ENCODE peak calls at places on chromosomes 2 and 18, in eight cellular contexts. L, M, Y, S, E, T, A and C are unnamed samples. For H3K4me1, the result is how much of the 10 kb centered on the place peaks cover.

GRCh38 chr2:234967874-234968208 is 16.0 kb downstream of the SH3BP4 start:
- DNase-seq in L (no peak), M (no peak), Y (peak), S (no peak), E (no peak), T (no peak), A (no peak), C (no peak)

GRCh38 chr18:74734013-74734444 is 136.4 kb downstream of the ZNF407 start:
- DNase-seq in L (no peak), M (no peak), Y (no peak), S (no peak), E (no peak), T (no peak), A (no peak), C (no peak)

GRCh38 chr2:37679072-37679695 is 7.7 kb upstream of the CDC42EP3 start:
- DNase-seq in L (no peak), M (no peak), Y (no peak), S (peak), E (peak), T (no peak), A (no peak), C (no peak)

GRCh38 chr2:187310696-187311095 is 137.4 kb downstream of the CALCRL start:
- DNase-seq in L (no peak), M (no peak), Y (no peak), S (no peak), E (no peak), T (no peak), A (no peak), C (no peak)

GRCh38 chr2:235083822-235084221 is 132.0 kb downstream of the SH3BP4 start:
- DNase-seq in L (no peak), M (no peak), Y (no peak), S (no peak), E (no peak), T (no peak), A (no peak), C (no peak)

GRCh38 chr2:84493494-84493893 is 22.8 kb upstream of the DNAH6 start:
- DNase-seq in L (peak), M (no peak), Y (no peak), S (no peak), E (no peak), T (no peak), A (peak), C (no peak)

GRCh38 chr2:234102112-234102511 is 51.6 kb downstream of the SPP2 start:
- DNase-seq in L (no peak), M (no peak), Y (peak), S (no peak), E (peak), T (no peak), A (no peak), C (no peak)

GRCh38 chr2:51165534-51166260 is 133.8 kb upstream of the NRXN1 start:
- DNase-seq in L (no peak), M (no peak), Y (no peak), S (no peak), E (no peak), T (no peak), A (no peak), C (no peak)

GRCh38 chr2:45055261-45055660 is 46.0 kb upstream of the SIX2 start:
- DNase-seq in L (no peak), M (no peak), Y (no peak), S (no peak), E (no peak), T (no peak), A (no peak), C (no peak)

GRCh38 chr2:238567996-238568395 is 141.3 kb downstream of the ASB1 start:
- DNase-seq in L (no peak), M (no peak), Y (no peak), S (no peak), E (no peak), T (no peak), A (no peak), C (no peak)

GRCh38 chr2:28993211-28993960 is 12.3 kb downstream of the TOGARAM2 start:
- DNase-seq in L (no peak), M (no peak), Y (peak), S (peak), E (peak), T (no peak), A (no peak), C (no peak)

GRCh38 chr2:222272446-222273035 is 26.3 kb downstream of the PAX3 start:
- DNase-seq in L (peak), M (no peak), Y (no peak), S (no peak), E (no peak), T (no peak), A (no peak), C (no peak)

GRCh38 chr2:223222397-223222796 is 170.4 kb downstream of the KCNE4 start:
- DNase-seq in L (no peak), M (no peak), Y (no peak), S (no peak), E (no peak), T (no peak), A (peak), C (no peak)

GRCh38 chr18:3319399-3319798 is 57.5 kb downstream of the MYL12B start:
- DNase-seq in L (no peak), M (no peak), Y (no peak), S (no peak), E (no peak), T (no peak), A (peak), C (no peak)

GRCh38 chr18:75845413-75845812 is 417.9 kb upstream of the SMIM21 start:
- DNase-seq in L (no peak), M (no peak), Y (no peak), S (no peak), E (no peak), T (no peak), A (no peak), C (no peak)

GRCh38 chr2:180872256-180872655 is 108.1 kb upstream of the UBE2E3 start:
- DNase-seq in L (no peak), M (no peak), Y (no peak), S (no peak), E (no peak), T (no peak), A (peak), C (no peak)

GRCh38 chr2:144571770-144572169 is 51.9 kb upstream of the ZEB2 start:
- DNase-seq in L (no peak), M (no peak), Y (no peak), S (no peak), E (no peak), T (no peak), A (no peak), C (no peak)

GRCh38 chr2:212078103-212078502 is 460.5 kb downstream of the ERBB4 start:
- DNase-seq in L (no peak), M (no peak), Y (no peak), S (no peak), E (no peak), T (no peak), A (no peak), C (no peak)

GRCh38 chr2:127735044-127735443 is 33.7 kb downstream of the SFT2D3 start:
- DNase-seq in L (no peak), M (no peak), Y (no peak), S (no peak), E (no peak), T (no peak), A (no peak), C (no peak)

GRCh38 chr2:105144128-105144940 is 97.2 kb upstream of the GPR45 start:
- DNase-seq in L (peak), M (no peak), Y (no peak), S (no peak), E (no peak), T (no peak), A (no peak), C (no peak)
- H3K4me3 ChIP-seq in L (peak), M (peak), Y (no peak), S (peak), E (peak), T (peak), A (peak), C (peak)

GRCh38 chr2:24517247-24517646 is 26.2 kb downstream of the NCOA1 start:
- DNase-seq in L (no peak), M (no peak), Y (peak), S (no peak), E (no peak), T (no peak), A (no peak), C (no peak)
- H3K27ac ChIP-seq in L (no peak), M (no peak), Y (peak), S (no peak), E (no peak), T (no peak), A (no peak), C (no peak)

GRCh38 chr2:202161106-202161836 is 77.1 kb downstream of the SUMO1 start:
- DNase-seq in L (no peak), M (no peak), Y (no peak), S (no peak), E (no peak), T (peak), A (peak), C (no peak)
- H3K4me1 ChIP-seq in L (under half), M (under half), Y (under half), S (under half), E (under half), T (under half), A (under half), C (under half)

GRCh38 chr18:9477509-9477908 is 2.2 kb downstream of the RALBP1 start:
- DNase-seq in L (no peak), M (no peak), Y (no peak), S (no peak), E (no peak), T (no peak), A (no peak), C (no peak)
- H3K4me3 ChIP-seq in L (no peak), M (no peak), Y (no peak), S (no peak), E (no peak), T (no peak), A (no peak), C (no peak)

GRCh38 chr2:105753380-105753779 is 8.7 kb downstream of the NCK2 start:
- DNase-seq in L (no peak), M (no peak), Y (no peak), S (no peak), E (no peak), T (no peak), A (no peak), C (no peak)

GRCh38 chr2:105752691-105753090 is 8.0 kb downstream of the NCK2 start:
- DNase-seq in L (no peak), M (no peak), Y (no peak), S (no peak), E (no peak), T (no peak), A (no peak), C (no peak)

GRCh38 chr2:105754999-105755398 is 10.3 kb downstream of the NCK2 start:
- DNase-seq in L (no peak), M (no peak), Y (no peak), S (no peak), E (no peak), T (no peak), A (no peak), C (no peak)

GRCh38 chr2:105755895-105756294 is 11.2 kb downstream of the NCK2 start:
- DNase-seq in L (no peak), M (no peak), Y (no peak), S (no peak), E (no peak), T (no peak), A (no peak), C (no peak)

DNA sequence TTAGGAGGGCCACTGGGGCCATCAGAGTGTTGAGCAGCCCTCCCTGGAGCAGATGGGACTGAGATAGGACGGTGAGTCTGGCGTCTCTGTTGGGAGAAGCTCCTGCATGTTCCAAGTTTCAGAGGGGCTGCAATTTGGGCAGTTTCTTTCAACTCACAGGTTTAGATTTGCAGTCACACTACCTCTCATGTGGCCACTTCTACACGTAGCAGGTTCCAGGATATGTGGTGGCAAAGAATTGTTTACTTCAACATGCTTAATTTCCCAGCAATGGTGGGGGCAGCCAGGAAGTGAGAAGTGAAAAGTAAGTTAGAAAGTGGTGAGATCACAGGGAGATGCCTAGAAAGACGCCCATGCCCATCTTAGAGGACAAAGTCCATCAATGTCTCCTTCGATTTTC is 9.3 kb downstream of the NCK2 start:
- DNase-seq in L (no peak), M (no peak), Y (no peak), S (no peak), E (no peak), T (no peak), A (no peak), C (no peak)
- H3K27ac ChIP-seq in L (no peak), M (peak), Y (no peak), S (no peak), E (peak), T (no peak), A (no peak), C (no peak)

GRCh38 chr2:237281900-237282306 is 132.1 kb downstream of the COL6A3 start:
- DNase-seq in L (no peak), M (no peak), Y (no peak), S (no peak), E (no peak), T (no peak), A (peak), C (no peak)

GRCh38 chr2:237279012-237279768 is 134.8 kb downstream of the COL6A3 start:
- DNase-seq in L (no peak), M (no peak), Y (no peak), S (no peak), E (no peak), T (no peak), A (no peak), C (no peak)

GRCh38 chr2:237282568-237283128 is 131.3 kb downstream of the COL6A3 start:
- DNase-seq in L (no peak), M (no peak), Y (no peak), S (no peak), E (no peak), T (no peak), A (peak), C (no peak)

GRCh38 chr2:237280235-237280634 is 133.7 kb downstream of the COL6A3 start:
- DNase-seq in L (no peak), M (no peak), Y (no peak), S (no peak), E (no peak), T (no peak), A (peak), C (no peak)

DNA sequence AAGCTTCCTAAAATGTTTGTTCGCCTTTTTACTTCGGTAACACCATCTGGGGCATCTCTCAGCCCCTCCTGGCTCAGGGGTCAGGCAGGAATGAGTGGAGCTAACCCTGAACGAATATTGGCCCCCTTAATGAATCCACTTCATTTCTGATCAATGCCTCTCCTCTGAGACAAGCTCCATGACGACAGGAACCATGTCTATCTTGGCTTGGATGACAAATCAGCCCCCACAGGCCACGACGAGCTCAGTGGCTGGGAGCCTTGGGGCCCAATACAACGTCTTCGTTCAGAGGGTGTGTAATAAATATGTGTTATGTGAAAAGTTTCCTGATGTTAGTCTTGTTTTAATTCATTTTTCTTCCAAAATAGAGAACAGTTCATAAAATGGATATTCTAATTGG is 133.0 kb downstream of the COL6A3 start:
- DNase-seq in L (no peak), M (no peak), Y (no peak), S (no peak), E (no peak), T (no peak), A (no peak), C (no peak)
- H3K4me1 ChIP-seq in L (under half), M (under half), Y (under half), S (under half), E (under half), T (under half), A (under half), C (under half)

DNA sequence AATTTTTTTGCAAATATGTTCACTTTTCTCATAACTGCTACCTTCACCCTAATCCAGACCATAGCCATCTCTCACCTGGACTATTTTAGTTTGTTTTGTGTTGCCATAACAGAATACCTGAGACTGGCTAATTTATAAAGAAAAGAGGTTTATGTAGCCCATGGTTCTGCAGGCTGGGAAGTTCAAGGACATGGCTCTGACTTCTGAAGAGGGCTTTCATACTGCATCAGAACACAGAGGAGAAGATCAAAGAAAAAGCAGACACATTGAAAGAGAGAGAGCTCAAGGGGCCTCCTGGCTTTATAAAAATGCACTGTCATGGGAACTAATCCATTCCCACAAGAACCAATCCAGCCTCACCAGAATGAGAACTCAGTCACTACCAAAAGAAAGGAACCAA is 25.0 kb upstream of the DDX18 start:
- DNase-seq in L (no peak), M (no peak), Y (no peak), S (no peak), E (no peak), T (no peak), A (no peak), C (no peak)
- H3K4me3 ChIP-seq in L (no peak), M (no peak), Y (no peak), S (no peak), E (no peak), T (no peak), A (no peak), C (no peak)

GRCh38 chr18:48836806-48837615 is 113.8 kb downstream of the SMAD7 start:
- DNase-seq in L (no peak), M (no peak), Y (no peak), S (no peak), E (no peak), T (no peak), A (no peak), C (peak)

GRCh38 chr18:48837676-48838075 is 113.1 kb downstream of the SMAD7 start:
- DNase-seq in L (no peak), M (no peak), Y (no peak), S (no peak), E (no peak), T (no peak), A (no peak), C (peak)

GRCh38 chr18:48839819-48840490 is 110.8 kb downstream of the SMAD7 start:
- DNase-seq in L (no peak), M (no peak), Y (no peak), S (no peak), E (no peak), T (no peak), A (no peak), C (peak)

GRCh38 chr18:48838921-48839818 is 111.6 kb downstream of the SMAD7 start:
- DNase-seq in L (no peak), M (no peak), Y (no peak), S (no peak), E (no peak), T (no peak), A (peak), C (peak)

DNA sequence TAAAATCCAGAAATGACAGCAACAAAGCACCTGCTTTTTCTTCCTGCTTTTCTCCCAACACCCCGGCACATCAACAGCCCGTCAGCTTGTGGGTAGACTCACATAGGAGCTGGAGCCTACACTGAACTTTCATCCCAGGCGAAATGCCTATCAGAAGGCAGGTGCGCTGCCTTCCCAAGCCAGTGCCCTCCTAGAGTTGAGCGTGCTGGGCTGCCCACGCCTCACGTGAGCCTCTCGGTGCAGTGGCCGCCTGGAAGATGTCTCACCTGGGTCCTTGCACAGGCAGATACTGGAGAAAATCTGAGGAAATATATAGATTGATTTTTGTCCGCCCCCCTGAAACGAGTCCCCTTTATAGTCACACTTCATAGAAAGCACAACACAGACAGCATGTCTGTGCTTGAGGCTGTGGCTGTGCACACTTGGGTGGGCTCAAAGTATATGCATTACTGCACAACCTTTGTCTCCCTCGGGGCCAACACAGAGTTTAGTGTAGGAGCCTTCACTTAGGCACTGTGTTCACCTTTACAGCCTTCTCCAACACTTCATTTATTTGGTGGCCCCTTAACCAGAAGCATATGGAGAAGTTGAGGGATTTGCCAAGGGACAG is 112.5 kb downstream of the SMAD7 start:
- DNase-seq in L (no peak), M (no peak), Y (no peak), S (no peak), E (no peak), T (no peak), A (no peak), C (peak)
- H3K27ac ChIP-seq in L (no peak), M (no peak), Y (no peak), S (no peak), E (no peak), T (peak), A (peak), C (no peak)

DNA sequence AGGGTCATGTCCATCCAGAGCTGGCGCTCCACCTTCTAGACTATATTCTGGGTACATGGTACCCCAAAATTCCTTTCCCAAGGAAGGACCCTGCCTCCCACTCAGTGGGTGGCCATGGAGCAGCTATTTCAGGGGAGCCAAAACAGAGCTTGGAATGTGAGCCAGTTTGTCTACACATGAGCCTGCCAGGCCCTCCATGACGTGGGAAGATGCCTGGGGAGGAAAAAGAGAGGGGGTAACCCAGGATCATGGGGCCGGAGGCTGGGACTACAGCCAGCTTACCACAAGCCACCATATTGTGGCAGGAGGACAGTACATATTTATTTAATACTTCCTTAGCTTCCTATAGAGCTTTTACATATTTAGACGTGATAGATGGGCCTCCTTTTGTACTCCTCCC is 414.7 kb upstream of the TNP1 start:
- DNase-seq in L (no peak), M (no peak), Y (no peak), S (no peak), E (no peak), T (no peak), A (no peak), C (no peak)
- H3K4me1 ChIP-seq in L (under half), M (under half), Y (under half), S (under half), E (under half), T (half or more), A (under half), C (under half)

GRCh38 chr2:11248-11941 is 34.9 kb downstream of the FAM110C start:
- DNase-seq in L (peak), M (peak), Y (peak), S (peak), E (peak), T (peak), A (no peak), C (peak)
- H3K4me3 ChIP-seq in L (peak), M (no peak), Y (no peak), S (no peak), E (no peak), T (no peak), A (no peak), C (no peak)